ENCODE peak calls at places on chromosomes 6 and 20, in five cellular contexts. One of them, this sample, is unnamed.

GRCh38 chr6:25603251-25603650 is 48.8 kb upstream of the SCGN start:
- DNase-seq in ACHN: no peak
- DNase-seq in lower lobe of right lung: no peak
- DNase-seq in fibroblast of the conjunctiva: no peak
- DNase-seq in AG08395: no peak
- DNase-seq in this sample: no peak

GRCh38 chr20:5197270-5197827 is 70.5 kb downstream of the CDS2 start:
- DNase-seq in ACHN: no peak
- DNase-seq in lower lobe of right lung: no peak
- DNase-seq in fibroblast of the conjunctiva: no peak
- DNase-seq in AG08395: no peak
- DNase-seq in this sample: no peak

GRCh38 chr20:43849496-43850197 is 65.0 kb upstream of the TOX2 start:
- DNase-seq in ACHN: no peak
- DNase-seq in lower lobe of right lung: no peak
- DNase-seq in fibroblast of the conjunctiva: no peak
- DNase-seq in AG08395: peak; percentile 61
- DNase-seq in this sample: no peak

GRCh38 chr6:90294989-90295853 is 1.4 kb downstream of the BACH2 start:
- DNase-seq in ACHN: peak; percentile 10
- DNase-seq in lower lobe of right lung: peak; percentile 60
- DNase-seq in fibroblast of the conjunctiva: no peak
- DNase-seq in AG08395: no peak
- DNase-seq in this sample: peak; percentile 66

GRCh38 chr6:133099573-133099972 is 141.6 kb upstream of the EYA4 start:
- DNase-seq in ACHN: peak; percentile 59
- DNase-seq in lower lobe of right lung: no peak
- DNase-seq in fibroblast of the conjunctiva: peak; percentile 60
- DNase-seq in AG08395: peak; percentile 2
- DNase-seq in this sample: no peak

GRCh38 chr20:61259741-61260140 is 7.7 kb downstream of the CDH4 start:
- DNase-seq in ACHN: no peak
- DNase-seq in lower lobe of right lung: no peak
- DNase-seq in fibroblast of the conjunctiva: no peak
- DNase-seq in AG08395: no peak
- DNase-seq in this sample: no peak

GRCh38 chr20:57993738-57994431 is 234.6 kb downstream of the ANKRD60 start:
- DNase-seq in ACHN: no peak
- DNase-seq in lower lobe of right lung: no peak
- DNase-seq in fibroblast of the conjunctiva: no peak
- DNase-seq in AG08395: no peak
- DNase-seq in this sample: no peak

GRCh38 chr6:46044876-46045617 is 29.4 kb upstream of the CLIC5 start:
- DNase-seq in ACHN: peak; percentile 69
- DNase-seq in lower lobe of right lung: no peak
- DNase-seq in fibroblast of the conjunctiva: peak; percentile 73
- DNase-seq in AG08395: peak; percentile 84
- DNase-seq in this sample: no peak

GRCh38 chr6:129500958-129501381 is 209.0 kb downstream of the ARHGAP18 start:
- DNase-seq in ACHN: peak; percentile 42
- DNase-seq in lower lobe of right lung: no peak
- DNase-seq in fibroblast of the conjunctiva: no peak
- DNase-seq in AG08395: no peak
- DNase-seq in this sample: no peak

GRCh38 chr6:28658475-28659249 is 133.0 kb downstream of the GPX5 start:
- DNase-seq in ACHN: peak; percentile 8
- DNase-seq in lower lobe of right lung: no peak
- DNase-seq in fibroblast of the conjunctiva: no peak
- DNase-seq in AG08395: peak; percentile 25
- DNase-seq in this sample: no peak

GRCh38 chr20:44961868-44962267 is 1.7 kb upstream of the TOMM34 start:
- DNase-seq in ACHN: no peak
- DNase-seq in lower lobe of right lung: no peak
- DNase-seq in fibroblast of the conjunctiva: no peak
- DNase-seq in AG08395: peak; percentile 55
- DNase-seq in this sample: no peak

GRCh38 chr6:52741872-52742271 is 21.4 kb downstream of the GSTA2 start:
- DNase-seq in ACHN: no peak
- DNase-seq in lower lobe of right lung: no peak
- DNase-seq in fibroblast of the conjunctiva: no peak
- DNase-seq in AG08395: peak; percentile 19
- DNase-seq in this sample: no peak

GRCh38 chr20:58097943-58098342 is 130.5 kb downstream of the ANKRD60 start:
- DNase-seq in ACHN: no peak
- DNase-seq in lower lobe of right lung: no peak
- DNase-seq in fibroblast of the conjunctiva: no peak
- DNase-seq in AG08395: no peak
- DNase-seq in this sample: no peak

This sample was measured in globus pallidus.